ENCODE peak calls at places on chromosomes 13 and 19, in four cellular contexts. One of them, this sample, is unnamed.
A peak's percentile ranks its signal among the peaks of the same experiment; 100 is the strongest.

GRCh38 chr13:40589285-40590109 is 76.9 kb downstream of the FOXO1 start:
- DNase-seq in HS-27A: no peak
- DNase-seq in left cardiac atrium: peak; percentile 39
- DNase-seq in stimulated activated CD8-positive, alpha-beta memory T cell treated with anti-CD3 and anti-CD28 coated beads, Interleukin-7, amount 100 ng/mL, for 4 hours: no peak
- DNase-seq in this sample: peak; percentile 33

GRCh38 chr13:19606152-19606551 is 27.3 kb upstream of the MPHOSPH8 start:
- DNase-seq in HS-27A: no peak
- DNase-seq in left cardiac atrium: no peak
- DNase-seq in stimulated activated CD8-positive, alpha-beta memory T cell treated with anti-CD3 and anti-CD28 coated beads, Interleukin-7, amount 100 ng/mL, for 4 hours: no peak
- DNase-seq in this sample: peak; percentile 62

GRCh38 chr13:39779337-39780270 is 124.1 kb downstream of the COG6 start:
- DNase-seq in HS-27A: no peak
- DNase-seq in left cardiac atrium: no peak
- DNase-seq in stimulated activated CD8-positive, alpha-beta memory T cell treated with anti-CD3 and anti-CD28 coated beads, Interleukin-7, amount 100 ng/mL, for 4 hours: no peak
- DNase-seq in this sample: no peak

GRCh38 chr19:51194527-51195315 is 30.2 kb upstream of the CD33 start:
- DNase-seq in HS-27A: no peak
- DNase-seq in left cardiac atrium: no peak
- DNase-seq in stimulated activated CD8-positive, alpha-beta memory T cell treated with anti-CD3 and anti-CD28 coated beads, Interleukin-7, amount 100 ng/mL, for 4 hours: no peak
- DNase-seq in this sample: peak; percentile 1

GRCh38 chr13:75217949-75218348 is 264.0 kb downstream of the TBC1D4 start:
- DNase-seq in HS-27A: no peak
- DNase-seq in left cardiac atrium: no peak
- DNase-seq in stimulated activated CD8-positive, alpha-beta memory T cell treated with anti-CD3 and anti-CD28 coated beads, Interleukin-7, amount 100 ng/mL, for 4 hours: no peak
- DNase-seq in this sample: no peak

GRCh38 chr19:14156122-14156521 is 19.7 kb upstream of the ASF1B start:
- DNase-seq in HS-27A: no peak
- DNase-seq in left cardiac atrium: no peak
- DNase-seq in stimulated activated CD8-positive, alpha-beta memory T cell treated with anti-CD3 and anti-CD28 coated beads, Interleukin-7, amount 100 ng/mL, for 4 hours: no peak
- DNase-seq in this sample: no peak

GRCh38 chr13:93183302-93183701 is 43.3 kb upstream of the GPC6 start:
- DNase-seq in HS-27A: no peak
- DNase-seq in left cardiac atrium: no peak
- DNase-seq in stimulated activated CD8-positive, alpha-beta memory T cell treated with anti-CD3 and anti-CD28 coated beads, Interleukin-7, amount 100 ng/mL, for 4 hours: no peak
- DNase-seq in this sample: no peak

GRCh38 chr19:2720777-2721569 is at the start of gene DIRAS1:
- DNase-seq in HS-27A: no peak
- DNase-seq in left cardiac atrium: no peak
- DNase-seq in stimulated activated CD8-positive, alpha-beta memory T cell treated with anti-CD3 and anti-CD28 coated beads, Interleukin-7, amount 100 ng/mL, for 4 hours: no peak
- DNase-seq in this sample: no peak

GRCh38 chr13:113616991-113617749 is 32.6 kb downstream of the TFDP1 start:
- DNase-seq in HS-27A: no peak
- DNase-seq in left cardiac atrium: no peak
- DNase-seq in stimulated activated CD8-positive, alpha-beta memory T cell treated with anti-CD3 and anti-CD28 coated beads, Interleukin-7, amount 100 ng/mL, for 4 hours: no peak
- DNase-seq in this sample: no peak

GRCh38 chr13:101919541-101920306 is 467.2 kb downstream of the ITGBL1 start:
- DNase-seq in HS-27A: no peak
- DNase-seq in left cardiac atrium: peak; percentile 39
- DNase-seq in stimulated activated CD8-positive, alpha-beta memory T cell treated with anti-CD3 and anti-CD28 coated beads, Interleukin-7, amount 100 ng/mL, for 4 hours: no peak
- DNase-seq in this sample: no peak

GRCh38 chr19:18725755-18726416 is 42.4 kb downstream of the CRTC1 start:
- DNase-seq in HS-27A: no peak
- DNase-seq in left cardiac atrium: no peak
- DNase-seq in stimulated activated CD8-positive, alpha-beta memory T cell treated with anti-CD3 and anti-CD28 coated beads, Interleukin-7, amount 100 ng/mL, for 4 hours: no peak
- DNase-seq in this sample: no peak

This sample was measured in keratinocyte.